ENCODE peak calls at places on chromosomes 13 and 19, in five cellular contexts. One of them, this sample, is unnamed.

GRCh38 chr13:75308222-75308621 is 173.7 kb downstream of the TBC1D4 start:
- DNase-seq in colonic mucosa: no peak
- DNase-seq in mesendoderm: no peak
- DNase-seq in ascending aorta: no peak
- DNase-seq in left ventricle myocardium inferior: no peak
- DNase-seq in this sample: no peak

GRCh38 chr19:39924952-39925351 is 9.5 kb downstream of the FCGBP start:
- DNase-seq in colonic mucosa: peak; percentile 12
- DNase-seq in mesendoderm: no peak
- DNase-seq in ascending aorta: no peak
- DNase-seq in left ventricle myocardium inferior: no peak
- DNase-seq in this sample: peak; percentile 21

GRCh38 chr13:101521371-101521770 is 68.9 kb downstream of the ITGBL1 start:
- DNase-seq in colonic mucosa: no peak
- DNase-seq in mesendoderm: no peak
- DNase-seq in ascending aorta: no peak
- DNase-seq in left ventricle myocardium inferior: no peak
- DNase-seq in this sample: no peak

GRCh38 chr13:30191491-30192100 is 115.8 kb downstream of the KATNAL1 start:
- DNase-seq in colonic mucosa: no peak
- DNase-seq in mesendoderm: no peak
- DNase-seq in ascending aorta: no peak
- DNase-seq in left ventricle myocardium inferior: no peak
- DNase-seq in this sample: no peak

GRCh38 chr19:27392027-27392632 is 1820.8 kb downstream of the UQCRFS1 start:
- DNase-seq in colonic mucosa: no peak
- DNase-seq in mesendoderm: no peak
- DNase-seq in ascending aorta: no peak
- DNase-seq in left ventricle myocardium inferior: peak; percentile 3
- DNase-seq in this sample: peak; percentile 48

GRCh38 chr13:105679832-105680231 is 855.6 kb downstream of the EFNB2 start:
- DNase-seq in colonic mucosa: no peak
- DNase-seq in mesendoderm: no peak
- DNase-seq in ascending aorta: no peak
- DNase-seq in left ventricle myocardium inferior: no peak
- DNase-seq in this sample: no peak

GRCh38 chr13:71817335-71817734 is 49.7 kb downstream of the DACH1 start:
- DNase-seq in colonic mucosa: no peak
- DNase-seq in mesendoderm: no peak
- DNase-seq in ascending aorta: no peak
- DNase-seq in left ventricle myocardium inferior: no peak
- DNase-seq in this sample: no peak

GRCh38 chr13:30551194-30551593 is 66.5 kb upstream of the USPL1 start:
- DNase-seq in colonic mucosa: no peak
- DNase-seq in mesendoderm: peak; percentile 64
- DNase-seq in ascending aorta: no peak
- DNase-seq in left ventricle myocardium inferior: no peak
- DNase-seq in this sample: no peak

GRCh38 chr19:45906221-45906620 is 3.8 kb upstream of the MYPOP start:
- DNase-seq in colonic mucosa: no peak
- DNase-seq in mesendoderm: no peak
- DNase-seq in ascending aorta: no peak
- DNase-seq in left ventricle myocardium inferior: no peak
- DNase-seq in this sample: no peak

GRCh38 chr19:7680606-7681335 is at the start of gene TRAPPC5:
- DNase-seq in colonic mucosa: peak; percentile 87
- DNase-seq in mesendoderm: peak; percentile 89
- DNase-seq in ascending aorta: peak; percentile 42
- DNase-seq in left ventricle myocardium inferior: peak; percentile 86
- DNase-seq in this sample: peak; percentile 89

GRCh38 chr13:96141032-96141431 is 51.1 kb downstream of the HS6ST3 start:
- DNase-seq in colonic mucosa: no peak
- DNase-seq in mesendoderm: peak; percentile 40
- DNase-seq in ascending aorta: no peak
- DNase-seq in left ventricle myocardium inferior: no peak
- DNase-seq in this sample: no peak

GRCh38 chr19:58060231-58060630 is 1.1 kb downstream of the ZNF135 start:
- DNase-seq in colonic mucosa: no peak
- DNase-seq in mesendoderm: no peak
- DNase-seq in ascending aorta: no peak
- DNase-seq in left ventricle myocardium inferior: no peak
- DNase-seq in this sample: no peak

GRCh38 chr19:58059681-58060080 is 599 bp downstream of the ZNF135 start:
- DNase-seq in colonic mucosa: no peak
- DNase-seq in mesendoderm: no peak
- DNase-seq in ascending aorta: no peak
- DNase-seq in left ventricle myocardium inferior: no peak
- DNase-seq in this sample: no peak

GRCh38 chr19:58059003-58059671 is at the start of gene ZNF135:
- DNase-seq in colonic mucosa: peak; percentile 84
- DNase-seq in mesendoderm: peak; percentile 96
- DNase-seq in ascending aorta: peak; percentile 23
- DNase-seq in left ventricle myocardium inferior: peak; percentile 93
- DNase-seq in this sample: peak; percentile 94

GRCh38 chr19:58056861-58057260 is 2.2 kb upstream of the ZNF135 start:
- DNase-seq in colonic mucosa: no peak
- DNase-seq in mesendoderm: no peak
- DNase-seq in ascending aorta: no peak
- DNase-seq in left ventricle myocardium inferior: no peak
- DNase-seq in this sample: no peak

GRCh38 chr19:58058428-58058827 is 654 bp upstream of the ZNF135 start:
- DNase-seq in colonic mucosa: no peak
- DNase-seq in mesendoderm: no peak
- DNase-seq in ascending aorta: no peak
- DNase-seq in left ventricle myocardium inferior: no peak
- DNase-seq in this sample: no peak
- H3K4me1 ChIP-seq in colonic mucosa: no peaks in the 10 kb centered on the region
- H3K4me1 ChIP-seq in mesendoderm: no peaks in the 10 kb centered on the region
- H3K4me1 ChIP-seq in ascending aorta: peaks cover 4% of the 10 kb centered on the region
- H3K4me1 ChIP-seq in left ventricle myocardium inferior: peaks cover 27% of the 10 kb centered on the region
- H3K4me1 ChIP-seq in this sample: peaks cover 10% of the 10 kb centered on the region

DNA sequence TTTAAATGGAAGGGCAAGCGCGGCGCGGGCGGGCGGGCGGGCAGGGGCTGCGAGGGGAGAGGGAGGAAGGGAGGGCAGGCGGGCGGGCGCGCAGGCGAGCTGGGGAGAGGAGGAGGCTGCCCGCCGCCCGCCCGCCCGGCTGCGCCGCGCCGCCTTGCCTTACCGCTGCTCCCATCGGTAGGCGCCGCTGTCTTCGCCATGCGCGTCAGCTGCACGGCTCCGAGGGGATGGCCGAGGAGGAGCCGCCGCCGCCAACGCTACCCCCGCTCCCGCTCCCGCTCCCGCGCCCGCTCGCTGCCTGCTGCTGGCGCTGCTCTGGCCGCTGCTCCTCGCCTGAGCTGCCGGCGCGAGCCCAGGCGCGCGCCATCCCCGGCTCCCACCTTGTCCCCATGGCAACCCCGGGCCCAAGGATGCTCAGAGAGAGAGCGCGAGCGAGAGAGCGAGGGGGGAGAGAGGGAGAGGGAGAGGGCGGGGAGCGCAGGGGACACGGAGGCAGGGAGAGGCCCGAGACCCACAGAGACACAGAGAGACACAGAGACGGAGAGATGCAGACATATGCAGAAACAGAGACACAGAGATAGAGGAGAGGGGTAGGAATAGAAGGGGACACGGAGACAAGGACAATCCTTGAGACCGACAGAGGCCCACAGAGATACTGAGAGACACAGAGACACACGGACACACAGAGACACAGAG is 40.3 kb downstream of the DEDD2 start:
- DNase-seq in colonic mucosa: peak; percentile 56
- DNase-seq in mesendoderm: peak; percentile 88
- DNase-seq in ascending aorta: no peak
- DNase-seq in left ventricle myocardium inferior: peak; percentile 66
- DNase-seq in this sample: peak; percentile 63
- H3K27ac ChIP-seq in colonic mucosa: no peak overlapping the region
- H3K27ac ChIP-seq in mesendoderm: no peak overlapping the region
- H3K27ac ChIP-seq in ascending aorta: no peak overlapping the region
- H3K27ac ChIP-seq in left ventricle myocardium inferior: no peak overlapping the region
- H3K27ac ChIP-seq in this sample: no peak overlapping the region

DNA sequence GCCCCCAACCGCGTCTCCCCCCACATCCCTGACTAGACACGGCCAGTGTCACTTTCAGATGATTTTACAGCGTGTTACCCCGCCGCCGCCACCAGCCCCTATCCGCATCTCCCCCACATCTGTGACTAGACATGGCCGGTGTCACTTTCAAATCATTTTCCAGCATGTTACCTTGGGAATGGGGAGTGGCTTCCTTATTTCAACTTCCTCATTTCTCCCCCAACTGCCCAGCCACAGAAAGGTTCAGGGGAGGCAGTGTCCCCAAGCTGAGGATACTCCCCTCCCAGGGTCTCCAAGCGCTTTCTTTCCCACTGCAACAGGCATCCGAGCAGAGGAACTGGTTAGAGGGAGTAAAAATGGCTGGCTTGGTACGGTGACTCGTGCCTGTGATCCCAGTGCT is 18.4 kb downstream of the ADGRL1 start:
- DNase-seq in colonic mucosa: no peak
- DNase-seq in mesendoderm: no peak
- DNase-seq in ascending aorta: no peak
- DNase-seq in left ventricle myocardium inferior: no peak
- DNase-seq in this sample: no peak
- H3K4me1 ChIP-seq in colonic mucosa: no peaks in the 10 kb centered on the region
- H3K4me1 ChIP-seq in mesendoderm: no peaks in the 10 kb centered on the region
- H3K4me1 ChIP-seq in ascending aorta: no peaks in the 10 kb centered on the region
- H3K4me1 ChIP-seq in left ventricle myocardium inferior: no peaks in the 10 kb centered on the region
- H3K4me1 ChIP-seq in this sample: no peaks in the 10 kb centered on the region

GRCh38 chr19:18543814-18544475 is 572 bp upstream of the FKBP8 start:
- DNase-seq in colonic mucosa: peak; percentile 92
- DNase-seq in mesendoderm: peak; percentile 91
- DNase-seq in ascending aorta: peak; percentile 26
- DNase-seq in left ventricle myocardium inferior: no peak
- DNase-seq in this sample: no peak

GRCh38 chr19:18541258-18541991 is 1.9 kb downstream of the FKBP8 start:
- DNase-seq in colonic mucosa: no peak
- DNase-seq in mesendoderm: no peak
- DNase-seq in ascending aorta: no peak
- DNase-seq in left ventricle myocardium inferior: no peak
- DNase-seq in this sample: no peak

GRCh38 chr19:18539372-18539771 is 4.0 kb downstream of the FKBP8 start:
- DNase-seq in colonic mucosa: no peak
- DNase-seq in mesendoderm: no peak
- DNase-seq in ascending aorta: no peak
- DNase-seq in left ventricle myocardium inferior: no peak
- DNase-seq in this sample: no peak

GRCh38 chr19:18541992-18542935 is 1.1 kb downstream of the FKBP8 start:
- DNase-seq in colonic mucosa: no peak
- DNase-seq in mesendoderm: no peak
- DNase-seq in ascending aorta: no peak
- DNase-seq in left ventricle myocardium inferior: no peak
- DNase-seq in this sample: no peak

DNA sequence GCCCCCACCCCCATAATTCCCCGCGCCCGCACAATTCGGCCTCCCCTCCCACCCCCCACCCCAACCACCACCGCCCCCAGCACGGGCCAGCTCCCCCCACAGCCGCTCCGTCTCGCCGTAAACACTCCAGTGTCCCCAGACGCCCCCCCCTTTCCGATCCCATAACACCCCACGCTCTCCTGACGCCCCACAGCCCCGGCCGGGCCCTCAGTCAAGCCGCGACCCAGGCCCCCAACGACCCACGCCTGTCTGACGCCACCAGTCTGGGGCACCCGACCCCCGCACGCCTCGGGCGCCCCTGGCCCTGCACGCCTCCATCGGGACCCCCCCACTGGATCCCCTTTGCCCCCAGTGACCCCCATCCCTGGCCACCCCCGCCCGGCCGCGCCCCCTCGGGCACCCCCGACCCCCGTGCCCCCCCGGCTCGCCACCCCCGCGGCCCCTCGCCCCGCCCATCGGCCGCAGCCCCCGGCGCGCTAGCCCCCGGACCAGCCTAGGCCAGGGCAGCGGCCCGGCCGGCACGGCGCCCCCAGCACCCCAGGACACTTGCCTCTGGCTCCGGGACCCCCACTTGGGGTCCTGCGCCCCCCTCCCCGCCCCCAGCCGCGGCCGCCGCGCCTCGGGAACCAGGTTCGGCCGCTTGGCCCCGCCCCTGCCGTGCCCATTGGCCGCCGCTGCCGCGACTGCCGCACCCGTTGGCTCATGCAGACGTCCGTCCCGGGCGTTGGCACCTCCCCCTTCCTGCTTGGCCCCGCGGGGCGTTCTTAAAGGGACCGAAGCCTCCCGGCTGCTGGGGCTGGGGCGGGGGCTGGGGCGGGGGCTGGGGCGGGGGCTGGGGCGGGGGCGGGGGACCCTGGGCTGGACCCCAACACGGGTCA is at the start of gene FKBP8:
- DNase-seq in colonic mucosa: peak; percentile 96
- DNase-seq in mesendoderm: peak; percentile 89
- DNase-seq in ascending aorta: peak; percentile 70
- DNase-seq in left ventricle myocardium inferior: peak; percentile 94
- DNase-seq in this sample: peak; percentile 93
- H3K27ac ChIP-seq in colonic mucosa: peak within 1 kb of the TSS; percentile 67
- H3K27ac ChIP-seq in mesendoderm: peak within 1 kb of the TSS; percentile 48
- H3K27ac ChIP-seq in ascending aorta: peak within 1 kb of the TSS; percentile 87
- H3K27ac ChIP-seq in left ventricle myocardium inferior: peak within 1 kb of the TSS; percentile 92
- H3K27ac ChIP-seq in this sample: peak within 1 kb of the TSS; percentile 96

GRCh38 chr13:98521876-98522275 is 55.0 kb downstream of the STK24 start:
- DNase-seq in colonic mucosa: no peak
- DNase-seq in mesendoderm: peak; percentile 35
- DNase-seq in ascending aorta: no peak
- DNase-seq in left ventricle myocardium inferior: no peak
- DNase-seq in this sample: no peak

GRCh38 chr13:98519976-98520375 is 56.9 kb downstream of the STK24 start:
- DNase-seq in colonic mucosa: no peak
- DNase-seq in mesendoderm: no peak
- DNase-seq in ascending aorta: no peak
- DNase-seq in left ventricle myocardium inferior: no peak
- DNase-seq in this sample: no peak

GRCh38 chr13:98520674-98521449 is 56.0 kb downstream of the STK24 start:
- DNase-seq in colonic mucosa: no peak
- DNase-seq in mesendoderm: no peak
- DNase-seq in ascending aorta: no peak
- DNase-seq in left ventricle myocardium inferior: no peak
- DNase-seq in this sample: no peak

GRCh38 chr13:98523455-98524102 is 53.3 kb downstream of the STK24 start:
- DNase-seq in colonic mucosa: no peak
- DNase-seq in mesendoderm: no peak
- DNase-seq in ascending aorta: no peak
- DNase-seq in left ventricle myocardium inferior: no peak
- DNase-seq in this sample: no peak

GRCh38 chr13:98521461-98521860 is 55.4 kb downstream of the STK24 start:
- DNase-seq in colonic mucosa: no peak
- DNase-seq in mesendoderm: no peak
- DNase-seq in ascending aorta: no peak
- DNase-seq in left ventricle myocardium inferior: no peak
- DNase-seq in this sample: no peak
- H3K4me1 ChIP-seq in colonic mucosa: no peaks in the 10 kb centered on the region
- H3K4me1 ChIP-seq in mesendoderm: peaks cover 18% of the 10 kb centered on the region
- H3K4me1 ChIP-seq in ascending aorta: no peaks in the 10 kb centered on the region
- H3K4me1 ChIP-seq in left ventricle myocardium inferior: peaks cover 84% of the 10 kb centered on the region
- H3K4me1 ChIP-seq in this sample: peaks cover 13% of the 10 kb centered on the region

DNA sequence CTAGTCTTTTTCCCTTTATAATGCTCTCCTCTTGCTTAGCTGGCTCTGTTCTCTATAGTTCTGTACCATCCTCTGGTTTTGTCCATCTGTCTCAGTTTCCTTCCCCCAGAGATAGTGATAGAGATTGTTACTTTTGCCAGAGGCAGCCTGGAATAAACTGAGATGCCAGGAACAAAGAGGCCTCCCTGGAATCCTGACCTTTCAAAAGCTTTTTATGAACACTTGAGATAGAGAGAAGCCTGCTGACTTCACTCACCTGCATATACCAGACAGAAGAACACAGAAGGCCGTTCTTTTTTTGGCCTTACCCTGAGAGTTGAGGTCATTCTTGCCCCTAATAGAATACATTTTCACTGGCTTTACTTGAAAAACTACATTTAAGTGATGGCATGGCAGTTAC is 150.2 kb downstream of the LHFPL6 start:
- DNase-seq in colonic mucosa: no peak
- DNase-seq in mesendoderm: no peak
- DNase-seq in ascending aorta: no peak
- DNase-seq in left ventricle myocardium inferior: no peak
- DNase-seq in this sample: no peak
- H3K27ac ChIP-seq in colonic mucosa: no peak overlapping the region
- H3K27ac ChIP-seq in mesendoderm: no peak overlapping the region
- H3K27ac ChIP-seq in ascending aorta: no peak overlapping the region
- H3K27ac ChIP-seq in left ventricle myocardium inferior: peak overlapping the region; percentile 89
- H3K27ac ChIP-seq in this sample: no peak overlapping the region